ENCODE peak calls at places on chromosomes 5 and 9, in six cellular contexts. D is IMR-90, L is mesendoderm, C is H1, Y is mesenchymal stem cell, V is H9. W is an unnamed sample. For H3K79me1, the result is how much of the 10 kb centered on the place peaks cover.

GRCh38 chr5:89117131-89117644 is 234.2 kb upstream of the MEF2C start:
- DNase-seq in D (no peak), L (no peak), C (no peak), Y (no peak), V (no peak), W (no peak)

GRCh38 chr9:31745886-31746285 is 638.6 kb upstream of the ACO1 start:
- DNase-seq in D (no peak), L (no peak), C (no peak), Y (no peak), V (no peak), W (no peak)

GRCh38 chr5:7904170-7904569 is 35.2 kb downstream of the MTRR start:
- DNase-seq in D (peak), L (peak), C (no peak), Y (peak), V (no peak), W (no peak)

GRCh38 chr9:69131682-69132081 is 42.4 kb upstream of the TJP2 start:
- DNase-seq in D (peak), L (no peak), C (no peak), Y (peak), V (peak), W (no peak)

GRCh38 chr5:133696006-133696584 is 83.8 kb upstream of the FSTL4 start:
- DNase-seq in D (no peak), L (no peak), C (no peak), Y (no peak), V (peak), W (no peak)

GRCh38 chr5:34686762-34687268 is 30.7 kb downstream of the RAI14 start:
- DNase-seq in D (peak), L (peak), C (no peak), Y (peak), V (no peak), W (no peak)

GRCh38 chr5:14745753-14746152 is 81.2 kb downstream of the OTULIN start:
- DNase-seq in D (no peak), L (no peak), C (no peak), Y (no peak), V (no peak), W (no peak)

GRCh38 chr5:154312571-154312970 is 122.0 kb downstream of the GALNT10 start:
- DNase-seq in D (peak), L (no peak), C (no peak), Y (no peak), V (no peak), W (no peak)

GRCh38 chr9:128764361-128764760 is 7.4 kb downstream of the ZER1 start:
- DNase-seq in D (no peak), L (peak), C (peak), Y (no peak), V (peak), W (no peak)

GRCh38 chr5:77230727-77231469 is 20.4 kb downstream of the PDE8B start:
- DNase-seq in D (peak), L (peak), C (no peak), Y (no peak), V (no peak), W (no peak)

GRCh38 chr5:77229887-77230286 is 19.4 kb downstream of the PDE8B start:
- DNase-seq in D (no peak), L (no peak), C (no peak), Y (no peak), V (no peak), W (no peak)

GRCh38 chr5:77232545-77232944 is 22.1 kb downstream of the PDE8B start:
- DNase-seq in D (no peak), L (no peak), C (no peak), Y (no peak), V (no peak), W (no peak)

GRCh38 chr5:77232959-77233358 is 22.5 kb downstream of the PDE8B start:
- DNase-seq in D (no peak), L (no peak), C (no peak), Y (peak), V (no peak), W (no peak)

DNA sequence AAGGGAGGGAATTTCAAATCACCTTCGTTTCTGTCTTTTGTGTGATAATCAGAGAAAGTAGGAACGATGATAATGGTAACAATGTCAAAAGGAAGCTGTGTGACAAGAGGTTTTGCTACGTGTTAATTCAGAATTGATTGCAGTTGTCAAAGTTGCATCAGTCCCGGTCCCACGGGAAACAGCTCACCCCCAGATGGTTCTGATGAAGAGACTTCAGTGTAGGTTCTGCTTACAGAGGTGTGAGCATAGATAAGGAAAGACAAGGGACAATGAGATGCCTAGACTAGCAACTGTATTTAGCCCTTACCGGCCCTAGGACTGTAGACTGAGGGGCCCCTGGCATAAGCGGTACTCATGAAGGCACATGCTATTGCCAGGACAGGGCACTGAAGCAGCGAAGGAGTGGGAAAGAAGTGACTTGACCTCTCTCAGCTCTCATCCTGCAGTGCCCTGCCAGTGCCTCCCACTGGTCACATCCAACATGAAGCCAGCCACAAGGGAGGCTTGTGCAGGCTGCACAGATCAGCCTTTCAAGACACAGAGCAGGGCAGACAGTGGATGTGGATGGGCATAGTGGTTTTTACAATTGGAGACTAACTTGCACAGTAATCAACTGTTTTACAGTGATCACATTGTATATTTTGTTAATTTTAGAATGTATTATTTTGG is 21.1 kb downstream of the PDE8B start:
- DNase-seq in D (no peak), L (peak), C (no peak), Y (no peak), V (no peak), W (no peak)
- H3K79me1 ChIP-seq in D (under half), L (under half), C (under half), Y (under half), V (under half), W (under half)

GRCh38 chr9:116576386-116576785 is 110.7 kb upstream of the TRIM32 start:
- DNase-seq in D (no peak), L (no peak), C (no peak), Y (no peak), V (no peak), W (no peak)
- H2BK15ac ChIP-seq in D (no peak), L (no peak), C (no peak), Y (no peak), V (no peak), W (no peak)

GRCh38 chr5:150640311-150641005 is at the start of gene SYNPO:
- DNase-seq in D (peak), L (peak), C (no peak), Y (peak), V (no peak), W (no peak)

GRCh38 chr5:150638488-150639316 is 1.8 kb upstream of the SYNPO start:
- DNase-seq in D (no peak), L (no peak), C (no peak), Y (no peak), V (no peak), W (no peak)

GRCh38 chr5:150639751-150640150 is 709 bp upstream of the SYNPO start:
- DNase-seq in D (no peak), L (no peak), C (no peak), Y (no peak), V (no peak), W (no peak)

GRCh38 chr5:150638053-150638444 is 2.4 kb upstream of the SYNPO start:
- DNase-seq in D (no peak), L (no peak), C (no peak), Y (no peak), V (no peak), W (no peak)

GRCh38 chr5:150639317-150639738 is 1.1 kb upstream of the SYNPO start:
- DNase-seq in D (no peak), L (no peak), C (no peak), Y (no peak), V (no peak), W (no peak)
- H3K79me1 ChIP-seq in D (under half), L (under half), C (under half), Y (under half), V (under half), W (under half)

GRCh38 chr9:11025775-11026174 is 413.0 kb upstream of the PTPRD start:
- DNase-seq in D (no peak), L (no peak), C (no peak), Y (no peak), V (no peak), W (no peak)
- H2BK15ac ChIP-seq in D (no peak), L (no peak), C (no peak), Y (no peak), V (no peak), W (no peak)

GRCh38 chr5:65037845-65038815 is 269.4 kb downstream of the CWC27 start:
- DNase-seq in D (no peak), L (peak), C (peak), Y (peak), V (peak), W (no peak)
- H3K79me1 ChIP-seq in D (under half), L (under half), C (under half), Y (under half), V (under half), W (under half)

GRCh38 chr9:81599837-81600236 is 89.5 kb downstream of the TLE1 start:
- DNase-seq in D (no peak), L (no peak), C (no peak), Y (no peak), V (no peak), W (no peak)
- H2BK15ac ChIP-seq in D (no peak), L (no peak), C (no peak), Y (no peak), V (no peak), W (no peak)

DNA sequence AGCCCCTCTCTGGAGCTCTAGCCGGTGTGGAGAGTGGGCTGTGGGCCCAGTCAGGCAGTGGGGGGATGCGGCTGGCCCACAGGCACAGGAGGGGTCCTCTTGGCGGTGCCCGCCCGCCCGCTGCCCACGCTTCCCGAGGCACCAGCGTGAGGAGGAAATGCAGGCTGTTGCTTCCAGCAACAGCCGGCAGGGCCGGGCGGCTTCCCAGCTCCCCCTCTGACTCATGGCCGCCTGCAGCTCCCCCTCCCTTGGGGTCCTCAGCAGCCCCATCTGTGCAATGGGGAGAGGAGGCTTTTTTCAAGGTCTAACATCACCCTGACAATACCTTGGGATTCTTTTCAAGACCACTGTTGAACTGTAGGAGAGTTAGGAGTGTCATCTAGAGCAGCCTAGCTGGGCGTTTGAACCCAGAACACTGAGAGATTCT is 10.4 kb downstream of the CXXC5 start:
- DNase-seq in D (peak), L (no peak), C (no peak), Y (peak), V (no peak), W (no peak)
- H3K79me1 ChIP-seq in D (half or more), L (under half), C (under half), Y (under half), V (under half), W (under half)